ENCODE peak calls at places on chromosomes 1 and 21, in six cellular contexts. G is stimulated activated naive CD8-positive, alpha-beta T cell treated with anti-CD3 and anti-CD28 coated beads, Interleukin-15, Interleukin-2, amounts not matched to agents 100 U/mL and 50 U/mL, for 24 hours; J is K562; M is stimulated activated CD4-positive, alpha-beta T cell treated with anti-CD3 and anti-CD28 coated beads, Interleukin-4, amount 100 ng/mL, for 48 hours; E is BJ; F is posterior cingulate gyrus. Q is an unnamed sample.
A peak's percentile ranks its signal among the peaks of the same experiment; 100 is the strongest.

GRCh38 chr1:212574732-212575131 is 33.8 kb upstream of the ATF3 start:
- DNase-seq in G (no peak), M (no peak), J (no peak), F (no peak), E (no peak), Q (no peak)

GRCh38 chr1:43867946-43868740 is 65.5 kb upstream of the ARTN start:
- DNase-seq in J (no peak), G (no peak), M (no peak), E (no peak), F (no peak), Q (no peak)

GRCh38 chr1:13763991-13764390 is 64.0 kb downstream of the PRDM2 start:
- DNase-seq in F (no peak), E (no peak), G (no peak), J (no peak), M (no peak), Q (no peak)

GRCh38 chr1:89739844-89740216 is 81.0 kb upstream of the LRRC8D start:
- DNase-seq in G (no peak), E (no peak), M (no peak), J (no peak), F (no peak), Q (no peak)

GRCh38 chr1:21852282-21853129 is 40.4 kb downstream of the LDLRAD2 start:
- DNase-seq in J (no peak), E (no peak), G (no peak), F (no peak), M (no peak), Q (no peak)

GRCh38 chr1:202289009-202289408 is 52.7 kb downstream of the UBE2T start:
- DNase-seq in J (no peak), G (no peak), E (no peak), F (no peak), M (no peak), Q (no peak)

GRCh38 chr1:89546082-89546889 is 21.7 kb downstream of the LRRC8B start:
- DNase-seq in J (no peak), M (no peak), F (no peak), G (no peak), E (no peak), Q (peak; percentile 15)

GRCh38 chr21:17388226-17388625 is 124.6 kb upstream of the CXADR start:
- DNase-seq in M (no peak), J (no peak), G (no peak), F (no peak), E (no peak), Q (no peak)

GRCh38 chr1:115041654-115042053 is 12.0 kb downstream of the TSHB start:
- DNase-seq in M (no peak), F (no peak), E (no peak), G (no peak), J (no peak), Q (peak; percentile 22)

GRCh38 chr1:230375149-230375548 is 51.0 kb downstream of the PGBD5 start:
- DNase-seq in J (no peak), G (no peak), E (no peak), M (no peak), F (no peak), Q (no peak)

GRCh38 chr1:194338241-194338948 is 1152.0 kb upstream of the B3GALT2 start:
- DNase-seq in E (no peak), M (no peak), F (no peak), J (no peak), G (peak; percentile 6), Q (peak; percentile 12)

GRCh38 chr1:222897527-222898190 is 82.8 kb downstream of the DISP1 start:
- DNase-seq in J (no peak), G (no peak), E (no peak), F (no peak), M (no peak), Q (no peak)

GRCh38 chr1:22053861-22054770 is 1.6 kb downstream of the CDC42 start:
- DNase-seq in M (no peak), J (no peak), F (peak; percentile 33), G (peak; percentile 27), E (no peak), Q (no peak)

GRCh38 chr1:237817277-237817676 is 73.4 kb downstream of the ZP4 start:
- DNase-seq in M (no peak), F (no peak), G (no peak), J (no peak), E (no peak), Q (no peak)

GRCh38 chr1:42368096-42368795 is 12.3 kb upstream of the RIMKLA start:
- DNase-seq in G (no peak), F (no peak), J (no peak), M (no peak), E (no peak), Q (no peak)

GRCh38 chr1:147700042-147700711 is 29.9 kb upstream of the ACP6 start:
- DNase-seq in F (no peak), J (peak; percentile 49), G (peak; percentile 57), E (no peak), M (peak; percentile 22), Q (peak; percentile 49)

GRCh38 chr1:228089520-228090380 is 7.2 kb downstream of the ARF1 start:
- DNase-seq in E (no peak), J (no peak), M (no peak), F (no peak), G (no peak), Q (no peak)

GRCh38 chr1:106926748-106927582 is 129.5 kb upstream of the PRMT6 start:
- DNase-seq in M (no peak), G (no peak), F (no peak), E (no peak), J (no peak), Q (peak; percentile 58)

GRCh38 chr1:230174765-230175747 is 108.0 kb downstream of the GALNT2 start:
- DNase-seq in E (no peak), G (no peak), F (no peak), J (no peak), M (no peak), Q (no peak)

GRCh38 chr1:27430903-27431653 is 38.7 kb downstream of the GPR3 start:
- DNase-seq in M (no peak), E (no peak), F (no peak), G (no peak), J (peak; percentile 24), Q (no peak)

GRCh38 chr1:230682882-230683610 is 30.9 kb downstream of the AGT start:
- DNase-seq in M (no peak), E (peak; percentile 49), F (no peak), J (no peak), G (no peak), Q (peak; percentile 90)

GRCh38 chr1:13948851-13949490 is 249.0 kb downstream of the PRDM2 start:
- DNase-seq in M (no peak), G (no peak), E (no peak), F (no peak), J (no peak), Q (no peak)

GRCh38 chr1:225700889-225701465 is 48.1 kb upstream of the ENAH start:
- DNase-seq in F (no peak), G (no peak), E (no peak), J (no peak), M (no peak), Q (no peak)

GRCh38 chr1:27726173-27726793 is 522 bp downstream of the FAM76A start:
- DNase-seq in F (peak; percentile 91), J (peak; percentile 81), M (no peak), E (no peak), G (peak; percentile 60), Q (peak; percentile 49)

GRCh38 chr1:12161662-12162458 is 4.9 kb upstream of the TNFRSF1B start:
- DNase-seq in G (peak; percentile 82), E (peak; percentile 76), F (no peak), M (peak; percentile 60), J (peak; percentile 97), Q (peak; percentile 93)

GRCh38 chr1:89692601-89693503 is 59.9 kb downstream of the LRRC8C start:
- DNase-seq in F (no peak), E (no peak), J (no peak), G (no peak), M (no peak), Q (no peak)

GRCh38 chr1:154497026-154497806 is 4.8 kb upstream of the TDRD10 start:
- DNase-seq in J (peak; percentile 88), F (no peak), G (no peak), M (no peak), E (no peak), Q (no peak)

GRCh38 chr1:23797478-23798448 is 2.8 kb downstream of the GALE start:
- DNase-seq in M (no peak), E (no peak), G (no peak), F (no peak), J (no peak), Q (no peak)

GRCh38 chr1:7621334-7622219 is 149.5 kb upstream of the VAMP3 start:
- DNase-seq in G (no peak), M (no peak), F (peak; percentile 33), J (no peak), E (no peak), Q (peak; percentile 44)

GRCh38 chr21:42696516-42697040 is 43.2 kb downstream of the PDE9A start:
- DNase-seq in M (no peak), G (no peak), F (peak; percentile 55), E (no peak), J (no peak), Q (no peak)

GRCh38 chr1:48099011-48099550 is 101.9 kb upstream of the TRABD2B start:
- DNase-seq in G (no peak), F (no peak), E (no peak), J (no peak), M (no peak), Q (no peak)

Q was measured in HT1080.